ENCODE peak calls at places on chromosomes 3 and 15, in five cellular contexts. N, G, F, D and C are unnamed samples.

GRCh38 chr3:123899300-123899865 is 15.3 kb upstream of the MYLK start:
- DNase-seq in N (no peak), G (no peak), F (no peak), D (no peak), C (no peak)

GRCh38 chr3:100316656-100317069 is 17.9 kb upstream of the NIT2 start:
- DNase-seq in N (no peak), G (no peak), F (no peak), D (peak; percentile 30), C (peak; percentile 21)

GRCh38 chr15:36831125-36831914 is 251.9 kb downstream of the CDIN1 start:
- DNase-seq in N (no peak), G (no peak), F (no peak), D (no peak), C (no peak)

GRCh38 chr3:107227091-107227490 is 150.1 kb upstream of the CCDC54 start:
- DNase-seq in N (no peak), G (no peak), F (no peak), D (no peak), C (no peak)

GRCh38 chr3:76724706-76725105 is 315.2 kb upstream of the ROBO2 start:
- DNase-seq in N (no peak), G (no peak), F (no peak), D (no peak), C (no peak)

GRCh38 chr15:67192185-67192584 is 62.3 kb downstream of the AAGAB start:
- DNase-seq in N (no peak), G (no peak), F (no peak), D (no peak), C (no peak)

GRCh38 chr3:9779721-9780450 is 10.1 kb upstream of the CAMK1 start:
- DNase-seq in N (peak; percentile 39), G (peak; percentile 57), F (no peak), D (peak; percentile 22), C (no peak)

GRCh38 chr15:31352911-31353811 is 26.5 kb downstream of the KLF13 start:
- DNase-seq in N (no peak), G (peak; percentile 80), F (peak; percentile 77), D (peak; percentile 61), C (no peak)

GRCh38 chr3:69791919-69792399 is 52.7 kb downstream of the MITF start:
- DNase-seq in N (no peak), G (no peak), F (no peak), D (no peak), C (no peak)

GRCh38 chr15:68542771-68543544 is 35.8 kb upstream of the CORO2B start:
- DNase-seq in N (peak; percentile 51), G (no peak), F (no peak), D (no peak), C (no peak)

GRCh38 chr3:20052851-20053250 is 12.6 kb downstream of the KAT2B start:
- DNase-seq in N (no peak), G (no peak), F (no peak), D (no peak), C (no peak)

GRCh38 chr15:69749797-69750196 is 297.2 kb downstream of the RPLP1 start:
- DNase-seq in N (no peak), G (no peak), F (no peak), D (no peak), C (no peak)

GRCh38 chr3:106813742-106814141 is 563.5 kb upstream of the CCDC54 start:
- DNase-seq in N (no peak), G (no peak), F (no peak), D (no peak), C (no peak)

GRCh38 chr3:129927072-129927471 is 33.6 kb upstream of the TMCC1 start:
- DNase-seq in N (no peak), G (no peak), F (no peak), D (no peak), C (no peak)

GRCh38 chr15:55696221-55696620 is 46.7 kb downstream of the PRTG start:
- DNase-seq in N (no peak), G (no peak), F (no peak), D (no peak), C (no peak)

GRCh38 chr3:119810018-119810435 is 28.1 kb downstream of the NR1I2 start:
- DNase-seq in N (no peak), G (peak; percentile 65), F (peak; percentile 31), D (peak; percentile 38), C (peak; percentile 54)

GRCh38 chr3:24690777-24691176 is 196.1 kb upstream of the THRB start:
- DNase-seq in N (no peak), G (no peak), F (no peak), D (no peak), C (no peak)

GRCh38 chr15:76460871-76461270 is 124.3 kb downstream of the ISL2 start:
- DNase-seq in N (no peak), G (no peak), F (no peak), D (no peak), C (no peak)

GRCh38 chr3:150238995-150239612 is 169.0 kb upstream of the TSC22D2 start:
- DNase-seq in N (no peak), G (no peak), F (no peak), D (no peak), C (no peak)

GRCh38 chr15:70093481-70094309 is 4.0 kb downstream of the TLE3 start:
- DNase-seq in N (no peak), G (no peak), F (no peak), D (no peak), C (no peak)

GRCh38 chr15:62940359-62940754 is 102.2 kb upstream of the TPM1 start:
- DNase-seq in N (no peak), G (no peak), F (no peak), D (no peak), C (no peak)

GRCh38 chr3:130900959-130901358 is 7.1 kb downstream of the ATP2C1 start:
- DNase-seq in N (no peak), G (no peak), F (no peak), D (no peak), C (no peak)

GRCh38 chr3:33437556-33438283 is 2.5 kb downstream of the UBP1 start:
- DNase-seq in N (peak; percentile 49), G (no peak), F (no peak), D (no peak), C (no peak)

GRCh38 chr3:15246186-15246585 is 40.1 kb downstream of the CAPN7 start:
- DNase-seq in N (no peak), G (no peak), F (no peak), D (no peak), C (no peak)

GRCh38 chr3:15243822-15244482 is 37.9 kb downstream of the CAPN7 start:
- DNase-seq in N (no peak), G (no peak), F (no peak), D (no peak), C (no peak)

DNA sequence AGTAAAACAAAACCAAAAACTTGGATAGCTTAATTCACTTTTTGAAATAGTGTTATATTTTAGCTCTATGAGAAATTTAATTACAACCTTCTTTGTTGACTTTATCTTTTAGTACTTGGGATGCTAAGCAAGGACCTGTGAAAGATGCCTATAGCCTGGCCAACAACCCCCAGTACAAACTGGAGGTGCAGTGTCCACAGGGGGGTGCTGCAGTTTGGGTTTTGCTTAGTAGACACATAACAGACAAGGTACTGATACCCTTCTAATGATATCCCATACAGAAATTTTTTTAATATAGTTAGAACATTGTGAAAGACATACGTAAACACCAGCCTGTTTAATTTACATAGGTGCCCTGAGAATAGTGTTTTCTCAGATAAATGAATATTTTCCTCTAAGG is 35.3 kb downstream of the CAPN7 start:
- DNase-seq in N (no peak), G (no peak), F (no peak), D (peak; percentile 43), C (peak; percentile 45)
- TF ChIP-seq CTCF in N (no peak), G (peak; percentile 37), F (no peak), D (no peak), C (peak; percentile 18)

GRCh38 chr3:42906085-42906904 is at the start of gene ZNF662:
- DNase-seq in N (peak; percentile 31), G (peak; percentile 57), F (peak; percentile 64), D (peak; percentile 27), C (no peak)
- H3K27ac ChIP-seq in N (peak within 1 kb of the TSS; percentile 68), G (peak within 1 kb of the TSS; percentile 72), F (peak within 1 kb of the TSS; percentile 56), D (no peak within 1 kb of the TSS), C (no peak within 1 kb of the TSS)

DNA sequence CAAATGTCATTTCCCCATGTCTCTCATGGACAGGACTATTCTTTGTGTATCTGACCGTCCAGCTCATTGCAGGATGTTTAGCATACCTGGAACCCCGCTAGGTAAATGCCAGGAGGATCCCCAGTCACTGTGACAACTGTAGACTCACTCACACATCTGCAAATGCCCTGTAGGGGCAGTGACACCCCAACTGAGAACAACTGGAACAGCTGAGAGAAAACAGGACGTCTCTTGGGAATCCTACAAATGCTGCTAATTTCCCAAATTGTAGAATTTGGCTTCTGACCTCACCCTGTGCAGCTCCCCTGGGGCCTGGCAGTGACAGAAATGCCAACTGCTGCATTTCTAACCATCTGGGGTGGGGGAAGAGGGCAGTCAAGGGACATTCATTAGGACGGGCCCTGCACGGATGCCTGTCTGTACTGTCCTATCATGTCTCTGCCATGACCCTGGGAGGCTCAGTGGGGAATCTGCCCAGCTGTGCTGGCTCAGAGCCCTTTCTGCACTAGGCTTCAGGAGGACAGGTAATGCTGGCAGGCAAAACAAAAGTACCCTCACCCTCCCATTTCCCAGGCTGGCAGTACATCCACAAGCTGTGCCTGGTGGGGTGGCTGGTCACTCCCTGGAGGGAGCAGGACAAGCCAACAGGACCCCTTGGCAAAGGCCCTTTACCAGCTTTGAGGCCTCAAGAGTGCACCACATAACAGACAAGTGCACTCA is 30.4 kb downstream of the RAB6B start:
- DNase-seq in N (no peak), G (no peak), F (no peak), D (no peak), C (no peak)
- TF ChIP-seq CTCF in N (no peak), G (no peak), F (no peak), D (no peak), C (no peak)

GRCh38 chr15:90756916-90757315 is 39.8 kb downstream of the BLM start:
- DNase-seq in N (no peak), G (no peak), F (no peak), D (no peak), C (no peak)
- H3K27ac ChIP-seq in N (no peak overlapping the region), G (no peak overlapping the region), F (no peak overlapping the region), D (no peak overlapping the region), C (no peak overlapping the region)

DNA sequence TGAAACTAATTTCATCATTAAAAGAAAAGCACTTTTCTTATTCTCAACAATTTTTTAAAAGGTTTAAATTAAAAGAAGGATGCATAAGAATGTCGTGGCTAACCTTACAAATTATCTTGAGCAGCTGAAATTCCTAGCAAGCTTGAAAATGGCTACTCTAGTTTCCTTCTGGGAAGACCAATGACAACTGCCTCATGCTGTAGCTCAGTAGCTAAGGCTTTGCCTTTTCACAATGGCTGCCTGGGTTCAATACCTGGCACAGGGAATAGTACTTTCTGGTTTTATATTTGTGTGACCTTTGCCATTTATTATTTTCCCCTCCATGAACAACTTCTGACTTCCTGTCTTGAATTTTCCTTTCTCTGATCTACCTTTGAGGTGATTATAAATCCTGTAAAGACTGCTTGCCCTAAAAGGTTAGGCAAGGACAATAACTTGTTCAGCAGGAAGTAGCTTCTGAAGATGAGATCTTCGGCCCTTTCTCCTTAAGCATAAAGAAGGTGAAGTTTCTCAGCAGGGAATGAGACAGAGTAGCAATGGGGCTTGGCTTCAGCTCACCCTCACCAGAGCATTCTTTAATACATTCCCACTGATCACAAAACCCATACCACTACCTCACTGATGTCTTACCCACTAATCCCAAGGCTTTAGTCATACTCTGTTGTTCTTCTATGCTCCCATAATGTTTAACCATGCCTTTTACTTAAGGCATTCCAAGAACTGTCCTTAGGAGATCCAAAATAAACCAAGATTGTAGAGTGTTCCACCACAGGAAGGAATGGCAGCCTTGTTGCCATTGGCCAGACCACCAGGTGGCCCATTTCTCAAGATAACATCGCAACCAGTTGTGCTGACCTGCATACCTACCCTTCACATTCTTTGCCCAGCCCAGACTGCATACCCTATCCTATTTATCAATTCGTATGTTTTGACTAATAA is 276.8 kb downstream of the ULK4 start:
- DNase-seq in N (no peak), G (no peak), F (no peak), D (no peak), C (no peak)
- TF ChIP-seq CTCF in N (no peak), G (no peak), F (no peak), D (no peak), C (no peak)